ENCODE peak calls at places on chromosomes 2 and 18, in eight cellular contexts. H is Kasumi-1; F is stimulated activated CD8-positive, alpha-beta memory T cell treated with anti-CD3 and anti-CD28 coated beads, Interleukin-7, amount 100 ng/mL, for 48 hours; N is ovary; J is CD4-positive, alpha-beta T cell; Z is progenitor cell of endocrine pancreas; K is HS-5; T is activated T-cell treated with anti-CD3 and anti-CD28 coated beads, Interleukin-2, amount 50 U/mL, for 72 hours. Y is an unnamed sample.

GRCh38 chr2:36704475-36705150 is 8.1 kb downstream of the VIT start:
- DNase-seq in J (no peak), K (no peak), Z (no peak), N (no peak), F (no peak), T (no peak), H (no peak), Y (peak)

GRCh38 chr2:171512683-171513082 is 9.6 kb upstream of the CYBRD1 start:
- DNase-seq in Z (no peak), K (no peak), T (no peak), F (no peak), J (no peak), H (no peak), N (no peak), Y (no peak)

GRCh38 chr2:127170021-127170420 is 50.1 kb downstream of the CYP27C1 start:
- DNase-seq in H (no peak), T (no peak), J (no peak), Z (no peak), K (no peak), N (no peak), F (no peak), Y (no peak)

GRCh38 chr2:23692263-23692662 is 234.7 kb downstream of the ATAD2B start:
- DNase-seq in H (no peak), F (no peak), J (no peak), K (no peak), T (no peak), Z (no peak), N (no peak), Y (no peak)

GRCh38 chr18:11339121-11339520 is 189.8 kb upstream of the PIEZO2 start:
- DNase-seq in J (no peak), K (no peak), Z (no peak), H (no peak), F (no peak), N (no peak), T (no peak), Y (no peak)

GRCh38 chr2:233061007-233061590 is 957 bp downstream of the INPP5D start:
- DNase-seq in K (no peak), J (no peak), H (peak), N (no peak), Z (no peak), F (no peak), T (peak), Y (peak)

GRCh38 chr2:240646061-240646899 is 21.0 kb downstream of the GPR35 start:
- DNase-seq in K (no peak), H (peak), Z (no peak), N (no peak), F (no peak), T (no peak), J (no peak), Y (no peak)

GRCh38 chr18:79900610-79901570 is 50.6 kb downstream of the SLC66A2 start:
- DNase-seq in H (no peak), T (no peak), J (no peak), F (no peak), Z (no peak), K (no peak), N (no peak), Y (peak)

GRCh38 chr18:12253517-12254136 is 534 bp upstream of the CIDEA start:
- DNase-seq in N (no peak), T (no peak), F (no peak), J (no peak), Z (no peak), K (no peak), H (peak), Y (no peak)

GRCh38 chr18:12092398-12093229 is 1.0 kb upstream of the ANKRD62 start:
- DNase-seq in J (no peak), Z (no peak), F (no peak), N (no peak), T (peak), H (peak), K (no peak), Y (no peak)

GRCh38 chr2:12180046-12180445 is 433.6 kb downstream of the LPIN1 start:
- DNase-seq in J (no peak), K (no peak), T (no peak), N (no peak), H (no peak), Z (no peak), F (no peak), Y (no peak)

GRCh38 chr18:59379772-59380530 is 20.9 kb upstream of the LMAN1 start:
- DNase-seq in N (no peak), F (no peak), K (no peak), T (no peak), Z (no peak), J (no peak), H (no peak), Y (no peak)

GRCh38 chr2:119225084-119225864 is 1.6 kb downstream of the STEAP3 start:
- DNase-seq in F (no peak), H (peak), Z (no peak), N (no peak), T (no peak), K (no peak), J (no peak), Y (no peak)

GRCh38 chr2:135948642-135949355 is 36.6 kb downstream of the DARS1 start:
- DNase-seq in F (no peak), T (peak), H (no peak), Z (no peak), N (no peak), J (peak), K (peak), Y (no peak)

GRCh38 chr2:191790737-191791136 is 56.2 kb downstream of the CAVIN2 start:
- DNase-seq in N (no peak), Z (no peak), H (no peak), K (no peak), J (no peak), T (no peak), F (no peak), Y (no peak)

GRCh38 chr2:192286093-192286701 is 91.5 kb upstream of the TMEFF2 start:
- DNase-seq in J (no peak), K (no peak), Z (no peak), F (no peak), N (no peak), H (peak), T (no peak), Y (no peak)

GRCh38 chr2:188132385-188132784 is 159.3 kb upstream of the GULP1 start:
- DNase-seq in N (no peak), H (no peak), J (no peak), Z (no peak), F (no peak), K (no peak), T (no peak), Y (no peak)

GRCh38 chr2:237423891-237424290 is 9.9 kb upstream of the COL6A3 start:
- DNase-seq in T (no peak), F (no peak), N (no peak), H (no peak), Z (no peak), K (no peak), J (no peak), Y (no peak)

GRCh38 chr2:206824219-206824618 is 58.8 kb downstream of the FASTKD2 start:
- DNase-seq in Z (no peak), K (no peak), F (no peak), T (no peak), N (no peak), H (no peak), J (no peak), Y (no peak)

GRCh38 chr2:172438741-172439508 is 11.5 kb downstream of the ITGA6 start:
- DNase-seq in K (peak), J (no peak), H (no peak), T (no peak), N (no peak), Z (no peak), F (no peak), Y (no peak)

GRCh38 chr18:48552130-48552529 is 13.3 kb downstream of the CTIF start:
- DNase-seq in T (no peak), N (no peak), J (no peak), F (no peak), Z (no peak), H (no peak), K (no peak), Y (peak)

GRCh38 chr2:134245340-134245984 is 8.4 kb upstream of the MGAT5 start:
- DNase-seq in J (peak), K (peak), F (no peak), Z (peak), N (peak), H (peak), T (peak), Y (peak)

GRCh38 chr2:72278046-72278445 is 130.4 kb upstream of the CYP26B1 start:
- DNase-seq in N (no peak), K (peak), H (no peak), F (no peak), T (no peak), J (no peak), Z (no peak), Y (no peak)

GRCh38 chr2:58449286-58450010 is 208.3 kb upstream of the FANCL start:
- DNase-seq in H (no peak), Z (no peak), J (no peak), K (no peak), F (no peak), T (no peak), N (no peak), Y (no peak)

GRCh38 chr2:222052934-222053367 is 245.8 kb downstream of the PAX3 start:
- DNase-seq in H (no peak), Z (no peak), N (no peak), K (no peak), J (no peak), F (no peak), T (no peak), Y (no peak)

GRCh38 chr2:620456-621302 is 56.5 kb downstream of the TMEM18 start:
- DNase-seq in Z (no peak), N (no peak), F (no peak), K (no peak), T (no peak), H (no peak), J (no peak), Y (no peak)

GRCh38 chr2:20093263-20094141 is 42.1 kb upstream of the LAPTM4A start:
- DNase-seq in Z (peak), K (no peak), H (peak), T (no peak), F (no peak), J (no peak), N (peak), Y (peak)

GRCh38 chr18:69951182-69951581 is 3.5 kb upstream of the CD226 start:
- DNase-seq in J (no peak), Z (no peak), F (no peak), H (no peak), K (no peak), T (no peak), N (no peak), Y (no peak)

GRCh38 chr2:794554-795244 is 117.5 kb upstream of the TMEM18 start:
- DNase-seq in K (no peak), F (no peak), Z (no peak), H (no peak), T (no peak), N (peak), J (no peak), Y (no peak)

GRCh38 chr2:54771166-54771565 is 47.7 kb downstream of the EML6 start:
- DNase-seq in F (no peak), T (no peak), K (peak), H (no peak), N (no peak), Z (no peak), J (no peak), Y (no peak)

GRCh38 chr2:80429251-80429650 is 124.7 kb upstream of the LRRTM1 start:
- DNase-seq in T (no peak), Z (no peak), K (no peak), N (no peak), H (no peak), J (no peak), F (no peak), Y (no peak)

GRCh38 chr2:98123286-98123685 is 36.3 kb downstream of the VWA3B start:
- DNase-seq in H (peak), T (no peak), N (no peak), F (no peak), Z (no peak), J (no peak), K (no peak), Y (no peak)